ENCODE peak calls at places on chromosomes 13 and 19, in six cellular contexts. M is iPS-NIHi11; Z is substantia nigra; S is stomach; V is CD8-positive, alpha-beta T cell; B is heart left ventricle. P is an unnamed sample.
A peak's percentile ranks its signal among the peaks of the same experiment; 100 is the strongest.

GRCh38 chr19:16877581-16877980 is 11.2 kb upstream of the F2RL3 start:
- DNase-seq in M (no peak), Z (no peak), S (no peak), V (no peak), B (no peak), P (no peak)

GRCh38 chr13:99916366-99917103 is 55.0 kb downstream of the ZIC5 start:
- DNase-seq in M (peak; percentile 84), Z (no peak), S (no peak), V (no peak), B (no peak), P (peak; percentile 78)

GRCh38 chr19:3508771-3509535 is 2.8 kb downstream of the FZR1 start:
- DNase-seq in M (no peak), Z (no peak), S (no peak), V (no peak), B (no peak), P (no peak)

GRCh38 chr19:33685541-33685940 is 63.8 kb downstream of the CHST8 start:
- DNase-seq in M (no peak), Z (no peak), S (no peak), V (no peak), B (no peak), P (no peak)

GRCh38 chr19:4866595-4867424 is 657 bp downstream of the PLIN3 start:
- DNase-seq in M (peak; percentile 80), Z (no peak), S (peak; percentile 68), V (no peak), B (peak; percentile 64), P (no peak)

GRCh38 chr19:45391346-45391745 is 13.5 kb downstream of the PPP1R13L start:
- DNase-seq in M (peak; percentile 53), Z (no peak), S (no peak), V (no peak), B (no peak), P (no peak)

GRCh38 chr19:3054972-3055740 is 7.1 kb downstream of the TLE5 start:
- DNase-seq in M (peak; percentile 29), Z (no peak), S (no peak), V (no peak), B (no peak), P (no peak)

GRCh38 chr19:14530005-14530348 is 583 bp downstream of the TECR start:
- DNase-seq in M (no peak), Z (no peak), S (no peak), V (no peak), B (no peak), P (no peak)

GRCh38 chr13:114097893-114098688 is 34.3 kb downstream of the RASA3 start:
- DNase-seq in M (no peak), Z (no peak), S (no peak), V (no peak), B (peak; percentile 15), P (no peak)

GRCh38 chr19:52234406-52234805 is 35.0 kb upstream of the ZNF766 start:
- DNase-seq in M (no peak), Z (no peak), S (no peak), V (no peak), B (no peak), P (no peak)

GRCh38 chr13:24306632-24307031 is 2.7 kb upstream of the C1QTNF9 start:
- DNase-seq in M (no peak), Z (no peak), S (no peak), V (no peak), B (no peak), P (no peak)